ENCODE peak calls at places on chromosomes 4 and X, in nine cellular contexts. One of them, this sample, is unnamed.

GRCh38 chr4:186981161-186981560 is 257.5 kb upstream of the FAT1 start:
- DNase-seq in IMR-90: peak
- DNase-seq in transverse colon: no peak
- DNase-seq in cardiac muscle cell: peak
- DNase-seq in Caco-2: no peak
- DNase-seq in CD4-positive, alpha-beta T cell: no peak
- DNase-seq in mammary epithelial cell: no peak
- DNase-seq in endodermal cell: no peak
- DNase-seq in sigmoid colon: no peak
- DNase-seq in this sample: no peak

GRCh38 chr4:147285751-147286150 is 195.1 kb upstream of the EDNRA start:
- DNase-seq in mammary epithelial cell: no peak
- DNase-seq in cardiac muscle cell: no peak
- DNase-seq in endodermal cell: no peak
- DNase-seq in transverse colon: no peak
- DNase-seq in IMR-90: peak
- DNase-seq in sigmoid colon: no peak
- DNase-seq in CD4-positive, alpha-beta T cell: no peak
- DNase-seq in Caco-2: no peak
- DNase-seq in this sample: no peak

GRCh38 chrX:10245901-10246696 is 89.3 kb downstream of the CLCN4 start:
- DNase-seq in IMR-90: no peak
- DNase-seq in sigmoid colon: no peak
- DNase-seq in Caco-2: no peak
- DNase-seq in endodermal cell: no peak
- DNase-seq in transverse colon: no peak
- DNase-seq in CD4-positive, alpha-beta T cell: no peak
- DNase-seq in cardiac muscle cell: no peak
- DNase-seq in mammary epithelial cell: no peak
- DNase-seq in this sample: no peak

GRCh38 chr4:72666910-72667309 is 97.9 kb upstream of the ADAMTS3 start:
- DNase-seq in endodermal cell: peak
- DNase-seq in Caco-2: no peak
- DNase-seq in sigmoid colon: no peak
- DNase-seq in cardiac muscle cell: no peak
- DNase-seq in CD4-positive, alpha-beta T cell: no peak
- DNase-seq in IMR-90: no peak
- DNase-seq in mammary epithelial cell: no peak
- DNase-seq in transverse colon: no peak
- DNase-seq in this sample: no peak

GRCh38 chr4:168304744-168305459 is 13.7 kb downstream of the DDX60 start:
- DNase-seq in Caco-2: no peak
- DNase-seq in cardiac muscle cell: peak
- DNase-seq in sigmoid colon: no peak
- DNase-seq in IMR-90: peak
- DNase-seq in mammary epithelial cell: peak
- DNase-seq in endodermal cell: no peak
- DNase-seq in transverse colon: no peak
- DNase-seq in CD4-positive, alpha-beta T cell: no peak
- DNase-seq in this sample: peak

GRCh38 chrX:152663086-152663485 is 25.4 kb downstream of the GABRQ start:
- DNase-seq in sigmoid colon: no peak
- DNase-seq in transverse colon: no peak
- DNase-seq in mammary epithelial cell: no peak
- DNase-seq in Caco-2: no peak
- DNase-seq in IMR-90: no peak
- DNase-seq in cardiac muscle cell: no peak
- DNase-seq in endodermal cell: no peak
- DNase-seq in CD4-positive, alpha-beta T cell: no peak
- DNase-seq in this sample: no peak

GRCh38 chrX:8429692-8430249 is 34.9 kb upstream of the VCX3B start:
- DNase-seq in cardiac muscle cell: no peak
- DNase-seq in IMR-90: no peak
- DNase-seq in mammary epithelial cell: no peak
- DNase-seq in CD4-positive, alpha-beta T cell: no peak
- DNase-seq in transverse colon: no peak
- DNase-seq in sigmoid colon: no peak
- DNase-seq in endodermal cell: no peak
- DNase-seq in Caco-2: peak
- DNase-seq in this sample: no peak

GRCh38 chr4:41505161-41505653 is 32.8 kb upstream of the LIMCH1 start:
- DNase-seq in sigmoid colon: no peak
- DNase-seq in transverse colon: no peak
- DNase-seq in IMR-90: no peak
- DNase-seq in CD4-positive, alpha-beta T cell: no peak
- DNase-seq in cardiac muscle cell: no peak
- DNase-seq in endodermal cell: no peak
- DNase-seq in Caco-2: no peak
- DNase-seq in mammary epithelial cell: no peak
- DNase-seq in this sample: peak

DNA sequence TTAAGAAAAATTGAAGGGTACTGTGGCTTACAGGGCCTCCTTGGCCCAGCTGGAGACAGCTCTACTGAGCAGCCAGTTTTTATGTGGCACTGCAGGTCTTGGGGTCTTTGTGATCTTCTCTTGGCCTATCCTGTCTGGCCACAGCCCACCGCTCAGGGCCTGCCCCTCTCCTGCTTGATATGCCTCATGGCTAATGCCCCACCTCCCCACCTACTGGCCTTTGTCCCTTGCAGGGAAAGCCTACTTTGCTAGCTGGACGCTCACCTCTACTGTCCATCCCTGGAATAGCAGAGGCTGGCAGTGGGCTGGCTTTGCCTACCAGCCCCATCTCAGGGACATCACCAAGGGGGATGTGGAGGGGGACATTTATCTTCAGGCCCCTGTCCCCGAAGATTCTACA is 134.1 kb downstream of the PJA1 start:
- DNase-seq in mammary epithelial cell: no peak
- DNase-seq in IMR-90: no peak
- DNase-seq in Caco-2: peak
- DNase-seq in transverse colon: no peak
- DNase-seq in endodermal cell: peak
- DNase-seq in CD4-positive, alpha-beta T cell: no peak
- DNase-seq in cardiac muscle cell: no peak
- DNase-seq in sigmoid colon: no peak
- DNase-seq in this sample: peak
- TF ChIP-seq CTCF in mammary epithelial cell: no peak
- TF ChIP-seq CTCF in IMR-90: no peak
- TF ChIP-seq CTCF in Caco-2: no peak
- TF ChIP-seq CTCF in transverse colon: peak
- TF ChIP-seq CTCF in endodermal cell: peak
- TF ChIP-seq CTCF in CD4-positive, alpha-beta T cell: no peak
- TF ChIP-seq CTCF in cardiac muscle cell: peak
- TF ChIP-seq CTCF in sigmoid colon: no peak
- TF ChIP-seq CTCF in this sample: peak

GRCh38 chrX:129761596-129761995 is 18.2 kb upstream of the SASH3 start:
- DNase-seq in IMR-90: no peak
- DNase-seq in Caco-2: no peak
- DNase-seq in CD4-positive, alpha-beta T cell: no peak
- DNase-seq in transverse colon: no peak
- DNase-seq in endodermal cell: no peak
- DNase-seq in cardiac muscle cell: no peak
- DNase-seq in mammary epithelial cell: no peak
- DNase-seq in sigmoid colon: no peak
- DNase-seq in this sample: no peak

GRCh38 chrX:129760981-129761380 is 18.8 kb upstream of the SASH3 start:
- DNase-seq in cardiac muscle cell: no peak
- DNase-seq in CD4-positive, alpha-beta T cell: no peak
- DNase-seq in endodermal cell: no peak
- DNase-seq in transverse colon: no peak
- DNase-seq in Caco-2: no peak
- DNase-seq in sigmoid colon: no peak
- DNase-seq in mammary epithelial cell: no peak
- DNase-seq in IMR-90: no peak
- DNase-seq in this sample: no peak

GRCh38 chrX:129762448-129762847 is 17.3 kb upstream of the SASH3 start:
- DNase-seq in mammary epithelial cell: no peak
- DNase-seq in IMR-90: no peak
- DNase-seq in sigmoid colon: no peak
- DNase-seq in transverse colon: no peak
- DNase-seq in Caco-2: no peak
- DNase-seq in CD4-positive, alpha-beta T cell: no peak
- DNase-seq in cardiac muscle cell: no peak
- DNase-seq in endodermal cell: no peak
- DNase-seq in this sample: no peak

GRCh38 chrX:129760155-129760554 is 19.6 kb upstream of the SASH3 start:
- DNase-seq in CD4-positive, alpha-beta T cell: no peak
- DNase-seq in endodermal cell: no peak
- DNase-seq in cardiac muscle cell: no peak
- DNase-seq in IMR-90: no peak
- DNase-seq in sigmoid colon: no peak
- DNase-seq in Caco-2: no peak
- DNase-seq in transverse colon: no peak
- DNase-seq in mammary epithelial cell: no peak
- DNase-seq in this sample: no peak

DNA sequence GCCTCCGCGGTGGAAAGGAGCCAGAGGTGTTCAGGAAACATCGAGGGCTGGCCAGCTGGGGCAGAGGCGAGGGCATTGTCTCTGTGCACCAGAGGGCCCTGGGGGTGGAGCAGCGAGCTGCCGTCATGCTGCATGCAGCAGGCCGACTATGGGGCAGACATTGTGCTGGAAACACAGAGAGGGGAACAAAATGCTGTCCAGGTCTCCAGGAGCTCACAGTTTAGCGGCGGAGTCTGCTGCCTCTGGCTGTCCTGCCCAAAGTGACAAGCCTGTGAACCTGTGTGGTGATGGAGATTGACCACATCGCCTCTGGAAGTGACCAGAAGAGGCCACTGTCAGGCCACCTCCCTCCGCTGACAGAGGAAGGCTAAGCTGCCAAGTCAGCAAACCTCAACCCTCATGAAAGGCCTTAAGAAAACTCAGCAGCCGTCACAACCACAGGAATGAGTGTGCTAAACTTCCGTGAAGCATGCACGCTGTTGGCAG is 20.1 kb upstream of the SASH3 start:
- DNase-seq in endodermal cell: peak
- DNase-seq in cardiac muscle cell: peak
- DNase-seq in IMR-90: peak
- DNase-seq in sigmoid colon: no peak
- DNase-seq in transverse colon: peak
- DNase-seq in Caco-2: peak
- DNase-seq in CD4-positive, alpha-beta T cell: peak
- DNase-seq in mammary epithelial cell: peak
- DNase-seq in this sample: peak
- TF ChIP-seq CTCF in endodermal cell: peak
- TF ChIP-seq CTCF in cardiac muscle cell: peak
- TF ChIP-seq CTCF in IMR-90: peak
- TF ChIP-seq CTCF in sigmoid colon: no peak
- TF ChIP-seq CTCF in transverse colon: no peak
- TF ChIP-seq CTCF in Caco-2: no peak
- TF ChIP-seq CTCF in CD4-positive, alpha-beta T cell: no peak
- TF ChIP-seq CTCF in mammary epithelial cell: no peak
- TF ChIP-seq CTCF in this sample: no peak

GRCh38 chr4:173124209-173124865 is 44.3 kb upstream of the GALNT7 start:
- DNase-seq in IMR-90: no peak
- DNase-seq in sigmoid colon: no peak
- DNase-seq in mammary epithelial cell: no peak
- DNase-seq in cardiac muscle cell: no peak
- DNase-seq in CD4-positive, alpha-beta T cell: no peak
- DNase-seq in transverse colon: no peak
- DNase-seq in endodermal cell: no peak
- DNase-seq in Caco-2: no peak
- DNase-seq in this sample: no peak

GRCh38 chr4:173130671-173131070 is 37.9 kb upstream of the GALNT7 start:
- DNase-seq in transverse colon: no peak
- DNase-seq in IMR-90: no peak
- DNase-seq in endodermal cell: no peak
- DNase-seq in sigmoid colon: no peak
- DNase-seq in mammary epithelial cell: no peak
- DNase-seq in CD4-positive, alpha-beta T cell: no peak
- DNase-seq in Caco-2: no peak
- DNase-seq in cardiac muscle cell: no peak
- DNase-seq in this sample: no peak

GRCh38 chr4:173128199-173128890 is 40.3 kb upstream of the GALNT7 start:
- DNase-seq in cardiac muscle cell: no peak
- DNase-seq in Caco-2: no peak
- DNase-seq in mammary epithelial cell: no peak
- DNase-seq in endodermal cell: no peak
- DNase-seq in CD4-positive, alpha-beta T cell: no peak
- DNase-seq in IMR-90: no peak
- DNase-seq in transverse colon: no peak
- DNase-seq in sigmoid colon: no peak
- DNase-seq in this sample: no peak

GRCh38 chr4:173121044-173121685 is 47.4 kb upstream of the GALNT7 start:
- DNase-seq in Caco-2: peak
- DNase-seq in IMR-90: peak
- DNase-seq in mammary epithelial cell: peak
- DNase-seq in CD4-positive, alpha-beta T cell: no peak
- DNase-seq in cardiac muscle cell: peak
- DNase-seq in transverse colon: peak
- DNase-seq in endodermal cell: peak
- DNase-seq in sigmoid colon: no peak
- DNase-seq in this sample: peak

DNA sequence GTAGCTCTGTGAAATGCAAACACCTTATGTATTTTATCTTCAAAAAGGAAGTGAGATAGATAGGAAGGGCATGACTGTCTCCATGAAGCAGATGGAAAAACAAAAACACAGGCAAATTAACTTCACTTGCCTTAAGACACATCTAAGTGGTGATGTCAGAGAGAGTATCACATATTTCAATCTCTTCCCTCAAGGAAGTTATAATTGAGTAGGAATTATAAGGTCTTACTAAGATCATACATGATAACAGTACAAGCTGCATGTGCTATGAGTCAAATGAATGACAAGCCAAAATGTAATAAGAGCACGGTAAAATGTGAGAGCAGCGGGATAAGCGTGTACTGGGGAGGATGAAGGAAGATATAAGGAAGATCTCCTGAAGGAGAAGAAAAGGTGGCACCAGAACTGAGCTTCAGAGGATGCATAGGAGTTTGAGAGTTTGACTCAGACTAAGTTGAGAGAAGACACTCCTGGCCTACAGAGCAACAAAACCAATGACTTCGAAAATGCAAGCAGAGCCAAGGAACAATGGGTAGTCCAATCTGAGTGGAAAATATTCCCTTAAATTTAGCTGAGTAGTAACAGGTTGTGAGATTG is 43.3 kb upstream of the GALNT7 start:
- DNase-seq in Caco-2: no peak
- DNase-seq in CD4-positive, alpha-beta T cell: no peak
- DNase-seq in transverse colon: no peak
- DNase-seq in mammary epithelial cell: no peak
- DNase-seq in cardiac muscle cell: no peak
- DNase-seq in sigmoid colon: no peak
- DNase-seq in endodermal cell: no peak
- DNase-seq in IMR-90: no peak
- DNase-seq in this sample: no peak
- TF ChIP-seq CTCF in Caco-2: no peak
- TF ChIP-seq CTCF in CD4-positive, alpha-beta T cell: no peak
- TF ChIP-seq CTCF in transverse colon: no peak
- TF ChIP-seq CTCF in mammary epithelial cell: no peak
- TF ChIP-seq CTCF in cardiac muscle cell: no peak
- TF ChIP-seq CTCF in sigmoid colon: no peak
- TF ChIP-seq CTCF in endodermal cell: no peak
- TF ChIP-seq CTCF in IMR-90: no peak
- TF ChIP-seq CTCF in this sample: no peak

GRCh38 chr4:144645621-144646522 is at the start of gene HHIP:
- DNase-seq in CD4-positive, alpha-beta T cell: no peak
- DNase-seq in IMR-90: peak
- DNase-seq in Caco-2: peak
- DNase-seq in sigmoid colon: peak
- DNase-seq in cardiac muscle cell: peak
- DNase-seq in endodermal cell: peak
- DNase-seq in transverse colon: peak
- DNase-seq in mammary epithelial cell: peak
- DNase-seq in this sample: peak

GRCh38 chr4:144648042-144648441 is 2.1 kb downstream of the HHIP start:
- DNase-seq in transverse colon: no peak
- DNase-seq in cardiac muscle cell: no peak
- DNase-seq in sigmoid colon: no peak
- DNase-seq in IMR-90: no peak
- DNase-seq in mammary epithelial cell: no peak
- DNase-seq in CD4-positive, alpha-beta T cell: no peak
- DNase-seq in Caco-2: no peak
- DNase-seq in endodermal cell: no peak
- DNase-seq in this sample: no peak

GRCh38 chr4:144647095-144647959 is 1.4 kb downstream of the HHIP start:
- DNase-seq in transverse colon: no peak
- DNase-seq in mammary epithelial cell: no peak
- DNase-seq in IMR-90: peak
- DNase-seq in Caco-2: no peak
- DNase-seq in CD4-positive, alpha-beta T cell: no peak
- DNase-seq in cardiac muscle cell: peak
- DNase-seq in sigmoid colon: no peak
- DNase-seq in endodermal cell: peak
- DNase-seq in this sample: no peak

GRCh38 chr4:144645102-144645469 is 870 bp upstream of the HHIP start:
- DNase-seq in mammary epithelial cell: no peak
- DNase-seq in Caco-2: no peak
- DNase-seq in IMR-90: no peak
- DNase-seq in transverse colon: no peak
- DNase-seq in endodermal cell: no peak
- DNase-seq in sigmoid colon: no peak
- DNase-seq in CD4-positive, alpha-beta T cell: no peak
- DNase-seq in cardiac muscle cell: no peak
- DNase-seq in this sample: no peak

DNA sequence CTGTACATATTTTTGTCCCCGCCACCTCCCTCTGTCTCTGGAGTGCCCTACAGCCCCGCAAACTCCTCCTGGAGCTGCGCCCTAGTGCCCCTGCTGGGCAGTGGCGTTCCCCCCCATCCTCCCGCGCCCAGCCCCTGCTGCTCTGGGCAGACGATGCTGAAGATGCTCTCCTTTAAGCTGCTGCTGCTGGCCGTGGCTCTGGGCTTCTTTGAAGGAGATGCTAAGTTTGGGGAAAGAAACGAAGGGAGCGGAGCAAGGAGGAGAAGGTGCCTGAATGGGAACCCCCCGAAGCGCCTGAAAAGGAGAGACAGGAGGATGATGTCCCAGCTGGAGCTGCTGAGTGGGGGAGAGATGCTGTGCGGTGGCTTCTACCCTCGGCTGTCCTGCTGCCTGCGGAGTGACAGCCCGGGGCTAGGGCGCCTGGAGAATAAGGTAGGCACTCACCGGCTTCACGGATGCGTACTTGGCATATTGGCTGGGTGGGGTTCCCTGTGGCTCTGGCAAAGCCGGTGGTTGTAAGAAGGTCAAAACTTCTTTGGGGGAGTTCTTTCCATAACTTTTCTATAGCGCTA is 653 bp downstream of the HHIP start:
- DNase-seq in Caco-2: no peak
- DNase-seq in cardiac muscle cell: peak
- DNase-seq in CD4-positive, alpha-beta T cell: no peak
- DNase-seq in mammary epithelial cell: peak
- DNase-seq in transverse colon: no peak
- DNase-seq in IMR-90: no peak
- DNase-seq in endodermal cell: peak
- DNase-seq in sigmoid colon: no peak
- DNase-seq in this sample: no peak
- TF ChIP-seq CTCF in Caco-2: no peak
- TF ChIP-seq CTCF in cardiac muscle cell: peak
- TF ChIP-seq CTCF in CD4-positive, alpha-beta T cell: no peak
- TF ChIP-seq CTCF in mammary epithelial cell: no peak
- TF ChIP-seq CTCF in transverse colon: no peak
- TF ChIP-seq CTCF in IMR-90: no peak
- TF ChIP-seq CTCF in endodermal cell: no peak
- TF ChIP-seq CTCF in sigmoid colon: no peak
- TF ChIP-seq CTCF in this sample: no peak

This sample was measured in PC-3.